ENCODE peak calls at places on chromosomes 13 and 19, in ten cellular contexts. Y, T, X, Z, P, G, C, A, Q and W are unnamed samples.

GRCh38 chr13:94711561-94712286 is 621 bp downstream of the SOX21 start:
- DNase-seq in Q (no peak), T (peak), X (no peak), Y (peak), C (peak), A (peak), Z (no peak), G (no peak), P (peak), W (no peak)

GRCh38 chr13:25432686-25433085 is 60.9 kb downstream of the ATP8A2 start:
- DNase-seq in Y (no peak), T (no peak), Z (no peak), X (no peak), Q (no peak), C (no peak), P (no peak), G (no peak), A (no peak), W (no peak)

GRCh38 chr19:4035582-4035981 is 28.0 kb downstream of the PIAS4 start:
- DNase-seq in Y (no peak), T (no peak), X (no peak), P (no peak), Q (no peak), C (no peak), Z (no peak), A (no peak), G (no peak), W (no peak)

GRCh38 chr19:33143897-33144405 is 12.0 kb downstream of the WDR88 start:
- DNase-seq in T (peak), Y (peak), P (peak), Z (peak), Q (no peak), G (peak), X (peak), C (peak), A (peak), W (no peak)

GRCh38 chr19:10625003-10625761 is at the start of gene SLC44A2:
- DNase-seq in T (peak), G (peak), A (peak), Z (peak), C (no peak), Y (peak), Q (no peak), X (peak), P (peak), W (no peak)

GRCh38 chr13:35712907-35713685 is 236.6 kb upstream of the MAB21L1 start:
- DNase-seq in A (no peak), C (no peak), Z (peak), G (no peak), T (no peak), Y (no peak), X (no peak), P (peak), Q (peak), W (no peak)

GRCh38 chr13:36344173-36344572 is 2.0 kb downstream of the SPART start:
- DNase-seq in T (no peak), Y (no peak), Q (peak), G (no peak), Z (no peak), A (peak), P (peak), X (no peak), C (peak), W (no peak)

GRCh38 chr13:21466527-21466926 is 7.4 kb upstream of the ZDHHC20 start:
- DNase-seq in C (no peak), X (no peak), Y (no peak), A (no peak), Z (no peak), Q (no peak), P (no peak), G (no peak), T (no peak), W (no peak)

GRCh38 chr13:92187378-92187989 is 789.1 kb downstream of the GPC5 start:
- DNase-seq in P (peak), X (no peak), G (no peak), Z (peak), T (peak), Y (peak), Q (no peak), A (peak), C (peak), W (no peak)

GRCh38 chr19:3725640-3726310 is 17.6 kb downstream of the TJP3 start:
- DNase-seq in Q (no peak), X (no peak), Z (peak), G (no peak), T (peak), Y (no peak), A (no peak), C (no peak), P (no peak), W (no peak)

GRCh38 chr19:7471696-7472620 is 16.9 kb downstream of the PEX11G start:
- DNase-seq in Z (no peak), T (no peak), A (no peak), X (no peak), P (no peak), Y (no peak), G (no peak), Q (no peak), C (no peak), W (peak)

GRCh38 chr13:89687066-89687465 is 1660.4 kb upstream of the MIR17HG start:
- DNase-seq in Q (no peak), A (no peak), C (no peak), Y (no peak), T (no peak), G (no peak), Z (no peak), X (no peak), P (peak), W (no peak)

GRCh38 chr19:6632002-6632621 is 37.8 kb downstream of the TNFSF14 start:
- DNase-seq in A (peak), T (peak), X (peak), Q (peak), G (no peak), P (peak), Y (peak), C (peak), Z (peak), W (peak)

GRCh38 chr13:105232403-105232802 is 1303.1 kb downstream of the EFNB2 start:
- DNase-seq in Y (no peak), P (no peak), T (no peak), Z (no peak), X (no peak), Q (no peak), G (no peak), C (no peak), A (no peak), W (no peak)

GRCh38 chr19:17847538-17848366 is at the start of gene JAK3:
- DNase-seq in Z (peak), C (no peak), G (peak), Q (peak), P (peak), X (peak), T (peak), Y (peak), A (peak), W (peak)

GRCh38 chr13:41458187-41458938 is 1.0 kb downstream of the RGCC start:
- DNase-seq in C (no peak), Z (peak), Q (no peak), T (peak), X (peak), G (peak), A (no peak), P (peak), Y (peak), W (no peak)

DNA sequence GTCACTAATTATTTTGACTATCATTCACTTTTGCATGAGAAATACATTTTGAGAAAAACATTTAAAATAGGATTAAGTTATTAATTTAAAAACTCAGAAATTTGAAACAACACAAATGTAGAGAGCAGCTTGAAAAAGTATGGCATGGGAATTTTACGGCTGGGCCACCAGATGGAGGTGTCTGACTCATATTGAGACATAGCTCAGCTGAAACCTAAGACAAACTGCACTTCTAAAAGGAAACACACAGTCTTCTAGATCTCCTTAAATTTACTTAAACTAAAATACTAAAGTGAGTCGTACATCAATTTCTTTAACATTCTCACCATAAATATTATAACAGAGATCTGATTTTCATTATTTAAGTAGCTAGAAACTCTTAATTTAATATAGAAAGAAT is 41.9 kb upstream of the POSTN start:
- DNase-seq in P (peak), Q (peak), T (peak), A (peak), X (no peak), C (no peak), Y (no peak), G (no peak), Z (no peak), W (no peak)
- TF ChIP-seq CTCF in P (peak), Q (peak), T (no peak), A (peak), X (peak), C (no peak), Y (peak), G (peak), Z (peak), W (no peak)

DNA sequence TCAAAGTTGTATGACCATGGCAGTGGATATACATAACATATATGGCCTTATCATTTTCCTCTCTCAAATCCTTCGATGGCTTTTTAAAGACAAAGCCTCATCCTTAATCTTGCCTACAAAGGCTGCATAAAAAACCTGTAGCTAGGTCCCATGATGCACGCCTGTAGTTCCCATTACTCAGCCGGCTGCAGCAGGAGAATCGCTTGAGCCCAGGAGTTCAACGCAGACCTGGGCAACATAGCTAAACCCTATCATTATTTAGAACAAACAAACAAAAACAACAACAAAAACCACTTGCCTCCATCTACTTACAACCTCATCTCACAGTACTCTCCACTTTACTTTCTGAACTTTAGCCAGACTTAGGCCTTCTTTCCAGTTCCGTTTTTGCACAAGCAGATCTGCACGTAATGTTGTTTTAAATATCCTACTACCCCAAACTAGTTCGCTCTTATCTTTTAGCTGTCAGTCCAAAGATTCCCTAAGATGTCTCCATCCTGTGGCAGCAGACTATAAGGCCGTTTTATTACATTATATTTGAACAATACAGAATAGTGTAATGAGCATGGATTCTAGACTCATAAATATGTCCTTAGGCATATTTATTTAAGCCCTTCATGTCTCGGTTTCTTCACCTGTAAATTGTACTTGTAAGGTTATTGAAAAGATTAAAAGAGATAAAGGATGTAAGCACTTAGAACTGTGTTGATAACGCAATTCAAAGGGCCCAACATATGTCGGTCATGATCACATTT is 969 bp upstream of the POMP start:
- DNase-seq in P (peak), G (no peak), A (peak), T (no peak), X (no peak), Z (no peak), C (peak), Y (no peak), Q (no peak), W (no peak)
- TF ChIP-seq CTCF in P (peak), G (peak), A (peak), T (no peak), X (peak), Z (peak), C (no peak), Y (no peak), Q (peak), W (no peak)

GRCh38 chr19:984165-984967 is at the start of gene WDR18:
- DNase-seq in Z (peak), T (peak), X (peak), C (peak), Q (peak), A (peak), G (peak), P (peak), Y (peak), W (peak)
- TF ChIP-seq CTCF in Z (no peak), T (no peak), X (peak), C (no peak), Q (no peak), A (no peak), G (peak), P (no peak), Y (no peak), W (no peak)

DNA sequence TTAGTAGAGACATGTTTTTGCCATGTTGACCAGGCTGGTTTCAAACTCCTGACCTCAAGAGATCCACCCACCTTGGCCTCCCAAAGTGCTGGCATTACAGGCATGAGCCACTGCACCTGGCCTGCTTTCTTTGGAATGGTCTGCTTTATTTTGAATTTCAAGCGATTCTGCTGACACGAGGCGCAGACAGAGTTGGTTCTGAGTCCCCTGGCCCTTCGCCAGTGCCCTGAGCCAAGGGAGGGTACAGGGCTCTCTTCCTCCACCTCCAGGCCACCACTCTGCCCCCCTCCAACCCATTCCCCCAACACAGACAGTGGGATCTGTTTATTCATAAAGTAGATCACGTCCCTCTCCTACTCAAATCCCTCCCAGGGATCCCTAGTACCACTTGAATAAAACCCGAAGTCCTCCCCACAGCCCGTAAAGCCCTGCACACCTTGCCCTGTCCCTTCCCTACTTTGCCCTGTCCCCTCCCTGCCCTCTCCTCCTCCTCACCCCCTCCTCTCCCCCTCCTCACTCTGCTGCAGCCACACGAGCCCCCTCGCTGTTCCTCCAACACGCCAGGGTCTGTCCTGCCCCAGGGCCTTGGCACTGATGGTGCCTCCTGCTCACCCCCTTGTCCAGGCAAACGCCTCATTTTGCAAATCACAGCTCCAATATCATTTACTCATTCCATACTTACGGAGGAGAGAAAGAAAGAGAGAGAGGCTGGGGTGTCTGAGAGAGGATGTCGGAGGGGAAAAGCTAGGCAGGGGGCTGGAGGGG is 22.4 kb downstream of the ZNRF4 start:
- DNase-seq in C (no peak), Q (no peak), A (no peak), G (no peak), Y (no peak), P (no peak), T (no peak), Z (no peak), X (no peak), W (no peak)
- TF ChIP-seq CTCF in C (no peak), Q (no peak), A (no peak), G (no peak), Y (no peak), P (no peak), T (no peak), Z (no peak), X (no peak), W (no peak)

DNA sequence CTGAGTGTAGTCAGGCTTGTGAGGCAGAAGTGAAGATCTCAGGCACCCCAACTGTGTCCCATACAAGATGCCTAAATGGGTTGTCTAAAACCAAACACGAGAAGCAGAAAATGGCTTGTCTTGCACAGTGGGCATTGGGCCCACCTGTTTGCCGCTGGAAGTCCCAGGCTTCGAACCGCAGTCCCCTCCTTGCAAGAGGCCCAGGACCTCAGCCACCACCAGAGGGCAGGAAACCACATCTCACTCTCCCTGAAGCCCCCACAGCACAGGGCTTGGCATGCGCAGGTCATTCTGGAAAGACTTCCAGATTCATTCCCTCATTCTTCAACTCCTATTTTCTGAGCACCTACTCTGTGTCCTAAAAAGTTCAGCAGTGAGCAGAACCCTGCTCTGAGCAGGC is 973.7 kb downstream of the UQCRFS1 start:
- DNase-seq in Y (peak), X (no peak), P (no peak), T (peak), Q (no peak), Z (peak), G (no peak), C (no peak), A (peak), W (no peak)
- TF ChIP-seq CTCF in Y (peak), X (no peak), P (no peak), T (peak), Q (peak), Z (peak), G (no peak), C (no peak), A (peak), W (no peak)

DNA sequence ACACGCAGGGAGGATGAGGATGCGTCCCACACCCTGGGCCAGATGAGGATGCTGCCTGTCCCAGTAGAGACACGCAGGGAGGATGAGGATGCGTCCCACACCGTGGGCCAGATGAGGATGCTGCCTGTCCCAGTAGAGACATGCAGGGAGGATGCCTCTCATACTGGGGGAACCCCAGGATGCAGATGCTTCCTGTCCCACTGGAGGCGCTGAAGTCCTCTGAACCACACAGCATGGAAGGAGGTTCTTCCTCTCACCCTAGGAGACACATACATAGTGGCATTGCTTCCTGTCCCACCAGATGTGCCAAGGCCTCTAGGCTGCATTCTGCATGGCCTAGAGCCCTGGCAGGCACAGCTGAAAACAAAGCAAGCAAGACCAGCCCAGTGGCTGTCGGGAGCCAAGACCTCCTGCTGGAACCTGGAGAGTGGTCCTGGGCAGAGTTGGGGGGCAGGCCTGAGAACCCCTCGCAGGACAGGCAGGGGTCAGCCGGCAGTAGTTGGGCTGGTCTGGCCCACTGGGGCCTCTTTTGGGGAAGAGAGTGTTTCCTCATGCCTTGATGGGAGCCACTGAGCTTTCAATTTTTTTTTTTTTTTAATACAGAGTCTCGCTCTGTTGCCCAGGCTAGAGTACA is 4.3 kb downstream of the HPN start:
- DNase-seq in Q (no peak), Z (peak), A (peak), Y (no peak), G (no peak), C (peak), P (peak), T (peak), X (peak), W (no peak)
- TF ChIP-seq CTCF in Q (peak), Z (peak), A (peak), Y (peak), G (peak), C (peak), P (peak), T (peak), X (peak), W (peak)

DNA sequence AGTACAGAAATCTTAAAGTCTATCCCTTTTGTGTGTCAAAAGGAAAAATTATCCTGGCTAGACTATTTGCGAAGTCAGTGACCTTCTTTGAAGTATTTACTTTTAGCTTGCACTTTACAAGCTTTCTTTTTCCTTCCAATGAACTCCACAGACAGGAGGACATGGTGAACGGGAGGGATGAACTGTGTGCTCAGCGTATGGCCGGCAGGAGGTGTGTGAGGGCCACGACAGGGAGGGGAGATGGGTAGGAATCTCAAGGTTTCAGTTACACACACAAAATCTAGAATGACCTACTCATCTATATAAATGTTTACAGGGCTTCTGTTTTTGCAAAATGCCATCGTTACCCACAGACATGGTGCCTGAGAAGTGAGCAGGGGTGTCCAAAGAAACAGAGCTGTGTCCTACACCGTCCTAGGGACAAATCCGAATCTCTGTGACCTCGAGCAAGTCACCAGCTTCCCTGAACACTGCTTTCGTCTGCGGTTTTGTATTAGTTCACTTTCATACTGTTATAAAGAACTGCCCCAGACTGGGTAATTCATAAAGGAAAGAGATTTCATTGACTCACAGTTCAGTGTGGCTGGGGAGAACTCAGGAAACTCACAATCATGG is 537.2 kb downstream of the LIG4 start:
- DNase-seq in Y (no peak), P (peak), G (no peak), Z (no peak), A (peak), C (no peak), Q (no peak), X (no peak), T (no peak), W (no peak)
- TF ChIP-seq CTCF in Y (peak), P (peak), G (no peak), Z (peak), A (no peak), C (no peak), Q (peak), X (no peak), T (no peak), W (no peak)